ENCODE peak calls at places on chromosome 5, in four cellular contexts. W is CD8-positive, alpha-beta T cell; E is ovary; L is testis. V is an unnamed sample.

GRCh38 chr5:8788246-8788645 is 757.6 kb downstream of the SEMA5A start:
- DNase-seq in W (no peak), E (no peak), L (no peak), V (no peak)

GRCh38 chr5:80198399-80198798 is 57.4 kb downstream of the SERINC5 start:
- DNase-seq in W (no peak), E (no peak), L (peak), V (no peak)

GRCh38 chr5:54959673-54960418 is 25.5 kb downstream of the ESM1 start:
- DNase-seq in W (no peak), E (no peak), L (peak), V (no peak)

GRCh38 chr5:759111-759741 is 25.3 kb downstream of the ZDHHC11B start:
- DNase-seq in W (peak), E (peak), L (no peak), V (peak)

GRCh38 chr5:121429761-121430160 is 421.9 kb upstream of the FTMT start:
- DNase-seq in W (no peak), E (no peak), L (no peak), V (no peak)

GRCh38 chr5:33313150-33313549 is 127.6 kb upstream of the TARS1 start:
- DNase-seq in W (no peak), E (no peak), L (no peak), V (no peak)

GRCh38 chr5:65108786-65109743 is 340.3 kb downstream of the CWC27 start:
- DNase-seq in W (no peak), E (no peak), L (no peak), V (no peak)

GRCh38 chr5:1058988-1059883 is 50.6 kb downstream of the NKD2 start:
- DNase-seq in W (no peak), E (peak), L (no peak), V (no peak)

GRCh38 chr5:93894471-93895354 is 153.3 kb upstream of the POU5F2 start:
- DNase-seq in W (no peak), E (no peak), L (no peak), V (no peak)

GRCh38 chr5:76960004-76960625 is 7.3 kb downstream of the CRHBP start:
- DNase-seq in W (no peak), E (no peak), L (no peak), V (no peak)

GRCh38 chr5:3605298-3606010 is 9.8 kb downstream of the IRX1 start:
- DNase-seq in W (no peak), E (no peak), L (no peak), V (no peak)

GRCh38 chr5:39762761-39763160 is 338.0 kb upstream of the DAB2 start:
- DNase-seq in W (no peak), E (no peak), L (no peak), V (no peak)

GRCh38 chr5:151130922-151131891 is 26.4 kb downstream of the ANXA6 start:
- DNase-seq in W (no peak), E (no peak), L (no peak), V (no peak)

GRCh38 chr5:171604195-171604594 is 181.4 kb upstream of the SMIM23 start:
- DNase-seq in W (no peak), E (no peak), L (no peak), V (no peak)

GRCh38 chr5:158382473-158382872 is 523.5 kb upstream of the CLINT1 start:
- DNase-seq in W (no peak), E (peak), L (peak), V (peak)

GRCh38 chr5:37915078-37915736 is 75.4 kb upstream of the GDNF start:
- DNase-seq in W (no peak), E (no peak), L (no peak), V (no peak)

GRCh38 chr5:95832664-95833063 is 10.1 kb upstream of the GLRX start:
- DNase-seq in W (no peak), E (no peak), L (no peak), V (no peak)

GRCh38 chr5:75465480-75465879 is 45.9 kb downstream of the CERT1 start:
- DNase-seq in W (no peak), E (no peak), L (no peak), V (no peak)

GRCh38 chr5:34923694-34924461 is 5.5 kb upstream of the DNAJC21 start:
- DNase-seq in W (no peak), E (no peak), L (no peak), V (no peak)

GRCh38 chr5:175861337-175862130 is 9.8 kb upstream of the CPLX2 start:
- DNase-seq in W (no peak), E (no peak), L (no peak), V (no peak)

GRCh38 chr5:67199859-67200258 is 3.3 kb upstream of the CD180 start:
- DNase-seq in W (no peak), E (no peak), L (no peak), V (no peak)

GRCh38 chr5:128405159-128405558 is 132.9 kb downstream of the FBN2 start:
- DNase-seq in W (no peak), E (no peak), L (no peak), V (no peak)

GRCh38 chr5:118236108-118236849 is 752.1 kb downstream of the DTWD2 start:
- DNase-seq in W (no peak), E (no peak), L (no peak), V (no peak)

GRCh38 chr5:554284-554988 is 30.2 kb upstream of the SLC9A3 start:
- DNase-seq in W (no peak), E (peak), L (peak), V (peak)

GRCh38 chr5:44661851-44662250 is 146.9 kb upstream of the MRPS30 start:
- DNase-seq in W (no peak), E (no peak), L (no peak), V (no peak)

GRCh38 chr5:166117744-166118072 is 2173.7 kb upstream of the WWC1 start:
- DNase-seq in W (no peak), E (no peak), L (no peak), V (no peak)

GRCh38 chr5:22344000-22344399 is 509.1 kb downstream of the CDH12 start:
- DNase-seq in W (no peak), E (no peak), L (no peak), V (no peak)

GRCh38 chr5:136731241-136731885 is 366.0 kb upstream of the TRPC7 start:
- DNase-seq in W (no peak), E (no peak), L (no peak), V (no peak)

GRCh38 chr5:114185274-114185673 is 176.6 kb upstream of the KCNN2 start:
- DNase-seq in W (no peak), E (no peak), L (peak), V (no peak)

GRCh38 chr5:149223081-149223848 is 48.4 kb upstream of the AFAP1L1 start:
- DNase-seq in W (no peak), E (no peak), L (peak), V (no peak)

GRCh38 chr5:149227168-149227826 is 44.4 kb upstream of the AFAP1L1 start:
- DNase-seq in W (no peak), E (no peak), L (no peak), V (no peak)

GRCh38 chr5:149229298-149229937 is 42.2 kb upstream of the AFAP1L1 start:
- DNase-seq in W (no peak), E (no peak), L (no peak), V (no peak)

GRCh38 chr5:149224282-149224681 is 47.4 kb upstream of the AFAP1L1 start:
- DNase-seq in W (no peak), E (no peak), L (no peak), V (no peak)

GRCh38 chr5:149228610-149229297 is 42.9 kb upstream of the AFAP1L1 start:
- DNase-seq in W (no peak), E (no peak), L (peak), V (no peak)
- TF ChIP-seq CTCF in W (no peak), E (no peak), L (peak), V (peak)

GRCh38 chr5:124888050-124888506 is 141.6 kb upstream of the ZNF608 start:
- DNase-seq in W (no peak), E (no peak), L (no peak), V (no peak)
- H3K27ac ChIP-seq in W (no peak), E (no peak), L (no peak), V (no peak)

DNA sequence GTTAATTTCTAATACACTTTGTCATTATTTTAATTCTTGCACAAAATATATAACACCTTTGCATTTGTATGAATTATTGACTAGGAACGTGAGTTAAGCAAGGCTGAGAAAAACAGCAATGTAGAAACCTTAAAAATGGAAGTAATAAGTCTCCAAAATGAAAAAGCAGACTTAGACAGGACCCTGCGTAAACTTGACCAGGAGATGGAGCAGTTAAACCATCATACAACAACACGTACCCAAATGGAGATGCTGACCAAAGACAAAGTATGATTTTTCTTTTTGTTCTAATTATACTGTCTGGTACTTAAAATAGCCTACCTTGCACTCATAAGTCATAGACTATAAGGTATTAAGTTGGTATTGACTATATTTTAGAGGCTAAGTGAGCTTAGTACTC is 34.4 kb downstream of the RAD50 start:
- DNase-seq in W (no peak), E (no peak), L (no peak), V (no peak)
- TF ChIP-seq CTCF in W (no peak), E (no peak), L (no peak), V (no peak)

GRCh38 chr5:143011621-143012020 is 241.4 kb downstream of the ARHGAP26 start:
- DNase-seq in W (no peak), E (no peak), L (no peak), V (no peak)

GRCh38 chr5:143013176-143013575 is 243.0 kb downstream of the ARHGAP26 start:
- DNase-seq in W (no peak), E (no peak), L (no peak), V (no peak)

GRCh38 chr5:143010335-143010734 is 240.2 kb downstream of the ARHGAP26 start:
- DNase-seq in W (no peak), E (no peak), L (no peak), V (no peak)

GRCh38 chr5:143016777-143017374 is 246.7 kb downstream of the ARHGAP26 start:
- DNase-seq in W (no peak), E (no peak), L (peak), V (no peak)

DNA sequence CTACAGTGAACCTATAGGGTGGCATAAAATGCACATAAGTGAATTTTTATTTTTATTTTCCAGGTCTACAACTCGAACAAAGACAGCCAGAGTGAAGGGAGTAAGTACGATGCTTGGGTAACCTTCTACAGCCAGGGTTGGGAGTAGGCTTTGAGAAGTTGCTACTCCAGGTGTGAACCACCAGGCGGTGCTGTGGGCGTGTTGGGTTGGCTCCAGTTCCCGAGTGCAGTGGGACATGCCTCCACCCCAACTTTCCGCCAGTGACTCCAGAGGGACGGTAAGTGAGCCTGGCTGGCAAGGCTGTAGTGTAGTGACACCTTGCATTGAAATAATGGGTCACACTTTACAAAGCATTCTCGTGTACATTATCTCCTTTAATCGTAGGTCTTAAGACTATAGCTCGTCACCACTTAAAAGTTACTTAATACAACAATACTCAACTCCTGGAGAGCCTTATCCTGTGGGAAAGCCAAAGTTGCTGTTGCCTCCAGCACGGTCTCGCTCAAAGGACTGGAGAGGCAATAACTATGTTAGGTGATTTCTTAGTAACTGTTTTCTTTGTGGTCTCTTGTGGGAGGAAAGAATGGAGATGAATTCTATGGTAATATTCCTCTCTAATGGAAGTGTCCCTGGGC is 244.0 kb downstream of the ARHGAP26 start:
- DNase-seq in W (no peak), E (no peak), L (peak), V (no peak)
- H3K27ac ChIP-seq in W (no peak), E (no peak), L (no peak), V (no peak)

DNA sequence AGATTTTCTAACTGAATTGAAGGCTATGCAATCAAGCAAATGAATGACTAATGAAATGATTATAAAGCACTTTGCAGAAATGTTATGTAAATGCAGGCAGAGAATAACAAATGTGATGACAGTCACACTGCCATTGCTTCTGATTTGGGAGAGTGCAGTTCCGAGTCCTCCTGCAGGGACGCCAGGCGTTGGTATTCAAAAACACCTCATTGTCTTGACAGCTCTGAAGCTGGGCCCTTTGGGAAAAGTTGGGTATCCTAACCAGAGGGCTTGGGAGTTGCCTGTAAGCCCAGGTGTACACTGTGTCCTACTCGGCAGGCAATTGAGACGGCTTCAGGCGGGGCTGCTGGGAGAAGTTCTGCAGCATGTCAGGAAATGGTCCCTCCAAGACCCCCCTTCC is 57.8 kb downstream of the C5orf15 start:
- DNase-seq in W (no peak), E (no peak), L (no peak), V (no peak)
- TF ChIP-seq CTCF in W (no peak), E (no peak), L (no peak), V (no peak)

GRCh38 chr5:91562922-91563321 is 179.8 kb upstream of the ARRDC3 start:
- DNase-seq in W (no peak), E (no peak), L (no peak), V (no peak)
- H3K27ac ChIP-seq in W (no peak), E (no peak), L (no peak), V (no peak)

GRCh38 chr5:16585028-16585667 is 31.6 kb downstream of the RETREG1 start:
- DNase-seq in W (no peak), E (no peak), L (no peak), V (no peak)
- TF ChIP-seq CTCF in W (peak), E (no peak), L (no peak), V (no peak)

GRCh38 chr5:132011561-132012384 is at the start of gene ACSL6:
- DNase-seq in W (peak), E (no peak), L (peak), V (peak)

GRCh38 chr5:132008961-132009680 is 2.3 kb downstream of the ACSL6 start:
- DNase-seq in W (no peak), E (no peak), L (no peak), V (no peak)

GRCh38 chr5:132012385-132013005 is 1.0 kb upstream of the ACSL6 start:
- DNase-seq in W (no peak), E (peak), L (peak), V (peak)

GRCh38 chr5:132009706-132010405 is 1.6 kb downstream of the ACSL6 start:
- DNase-seq in W (no peak), E (no peak), L (no peak), V (no peak)

DNA sequence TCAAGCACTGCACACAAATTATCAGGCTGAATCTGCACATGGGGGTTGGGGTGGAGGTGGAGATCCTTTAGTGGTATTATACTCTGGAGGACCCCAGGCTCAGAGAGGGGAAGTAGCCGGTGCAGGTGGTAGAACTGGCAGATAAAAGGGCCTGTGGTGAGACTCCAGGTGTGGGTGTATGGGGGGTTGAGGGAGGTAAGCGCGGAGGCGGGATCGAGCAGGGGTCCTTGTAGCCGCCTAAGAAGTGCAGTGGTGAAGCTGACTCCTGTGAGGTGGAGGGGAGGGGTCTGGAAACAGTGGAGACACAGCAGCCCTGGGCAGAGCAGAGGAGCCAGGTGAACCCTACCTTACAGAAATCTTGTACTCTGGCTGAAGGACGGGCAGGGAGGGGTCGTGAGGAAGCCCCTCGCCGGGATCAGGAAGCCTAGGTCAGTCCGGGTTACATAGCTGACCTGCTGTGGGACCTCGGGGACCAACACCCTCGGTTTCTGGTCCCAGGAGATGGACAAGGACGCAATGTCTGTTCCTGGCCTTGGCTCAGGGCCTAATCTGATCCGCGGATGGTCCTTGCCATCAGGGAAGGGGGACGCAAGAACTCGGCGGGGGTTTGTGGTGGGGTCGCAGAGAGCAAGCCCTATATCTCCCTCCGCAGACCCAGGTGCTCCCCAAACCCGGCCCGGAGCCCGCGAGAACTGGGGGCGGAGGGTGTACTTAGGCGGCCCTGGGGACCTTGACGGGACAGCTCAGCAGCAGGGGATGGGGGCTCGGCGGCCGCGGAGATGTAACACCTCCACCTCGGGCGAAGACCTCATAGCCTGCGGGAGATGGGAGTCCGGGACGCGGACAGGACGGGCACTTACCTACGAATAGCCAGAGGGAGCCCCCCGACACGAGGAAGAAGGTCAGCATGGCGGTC is 555 bp downstream of the ACSL6 start:
- DNase-seq in W (no peak), E (no peak), L (no peak), V (no peak)
- H3K27ac ChIP-seq in W (no peak), E (no peak), L (no peak), V (no peak)

GRCh38 chr5:177301503-177302165 is 1.9 kb downstream of the RAB24 start:
- DNase-seq in W (no peak), E (no peak), L (no peak), V (no peak)

GRCh38 chr5:177303925-177304391 is 359 bp downstream of the PRELID1 start:
- DNase-seq in W (no peak), E (no peak), L (no peak), V (peak)

GRCh38 chr5:177304392-177305119 is 957 bp downstream of the PRELID1 start:
- DNase-seq in W (no peak), E (no peak), L (no peak), V (no peak)

GRCh38 chr5:177302354-177303110 is 987 bp downstream of the RAB24 start:
- DNase-seq in W (no peak), E (no peak), L (no peak), V (peak)

GRCh38 chr5:177303121-177303924 is at the start of the genes PRELID1 and RAB24:
- DNase-seq in W (peak), E (peak), L (peak), V (peak)
- TF ChIP-seq CTCF in W (no peak), E (no peak), L (no peak), V (no peak)

GRCh38 chr5:138870611-138871010 is 4.5 kb downstream of the LRRTM2 start:
- DNase-seq in W (no peak), E (no peak), L (no peak), V (no peak)
- H3K27ac ChIP-seq in W (no peak), E (no peak), L (no peak), V (no peak)

V was measured in coronary artery.